ENCODE peak calls at places on chromosomes 4 and X, in eight cellular contexts. M is NCI-H748 treated with DMSO at 0.1 percent for 48 hours; T is heart right ventricle; W is RKO; O is progenitor cell of endocrine pancreas; I is left cardiac atrium; K is mucosa of gallbladder; B is activated T-helper 1 cell treated with anti-CD3 and anti-CD28 coated beads, Interleukin-12 subunit alpha, Interleukin-12 subunit beta, Interleukin-2, Interleukin-4 antibody, amounts not matched to agents 30 ng/mL and 10 ng/mL and 1 ng/mL, durations not matched to agents 14 hours and 24 hours and 36 hours. G is an unnamed sample.

GRCh38 chr4:18859468-18859867 is 837.9 kb upstream of the LCORL start:
- DNase-seq in M (no peak), T (no peak), W (no peak), O (no peak), I (no peak), K (no peak), B (no peak), G (no peak)

GRCh38 chr4:52096048-52096447 is 44.9 kb downstream of the SPATA18 start:
- DNase-seq in M (no peak), T (no peak), W (peak; percentile 59), O (no peak), I (no peak), K (no peak), B (no peak), G (no peak)

GRCh38 chr4:31234494-31234893 is 514.3 kb downstream of the PCDH7 start:
- DNase-seq in M (no peak), T (no peak), W (no peak), O (no peak), I (no peak), K (no peak), B (no peak), G (no peak)

GRCh38 chr4:64166365-64166764 is 242.9 kb downstream of the TECRL start:
- DNase-seq in M (no peak), T (no peak), W (no peak), O (no peak), I (no peak), K (no peak), B (no peak), G (no peak)

GRCh38 chr4:152534541-152535231 is 1.2 kb downstream of the FBXW7 start:
- DNase-seq in M (no peak), T (peak; percentile 38), W (peak; percentile 45), O (peak; percentile 21), I (peak; percentile 45), K (peak; percentile 33), B (peak; percentile 52), G (no peak)

GRCh38 chr4:2931765-2932560 is 31.2 kb downstream of the NOP14 start:
- DNase-seq in M (no peak), T (peak; percentile 69), W (no peak), O (no peak), I (peak; percentile 75), K (peak; percentile 52), B (no peak), G (no peak)

GRCh38 chrX:137742846-137743245 is 176.9 kb downstream of the ZIC3 start:
- DNase-seq in M (no peak), T (no peak), W (no peak), O (no peak), I (no peak), K (no peak), B (no peak), G (no peak)

GRCh38 chr4:90889171-90889570 is 762.0 kb downstream of the CCSER1 start:
- DNase-seq in M (no peak), T (no peak), W (no peak), O (no peak), I (no peak), K (no peak), B (no peak), G (no peak)

GRCh38 chr4:90028460-90028859 is 98.7 kb upstream of the CCSER1 start:
- DNase-seq in M (peak; percentile 17), T (no peak), W (no peak), O (no peak), I (no peak), K (no peak), B (no peak), G (no peak)

GRCh38 chr4:121789960-121790829 is 10.9 kb upstream of the EXOSC9 start:
- DNase-seq in M (no peak), T (no peak), W (peak; percentile 49), O (no peak), I (no peak), K (no peak), B (no peak), G (peak; percentile 62)

GRCh38 chrX:24513416-24513815 is 48.3 kb downstream of the PDK3 start:
- DNase-seq in M (no peak), T (no peak), W (no peak), O (no peak), I (no peak), K (no peak), B (peak; percentile 30), G (no peak)

GRCh38 chrX:48834383-48834709 is 1.1 kb downstream of the PCSK1N start:
- DNase-seq in M (peak; percentile 2), T (no peak), W (no peak), O (no peak), I (no peak), K (no peak), B (no peak), G (no peak)

GRCh38 chr4:78585633-78586032 is 34.1 kb downstream of the ANXA3 start:
- DNase-seq in M (no peak), T (no peak), W (peak; percentile 63), O (no peak), I (no peak), K (no peak), B (no peak), G (no peak)

GRCh38 chrX:39805825-39806224 is 291.9 kb downstream of the BCOR start:
- DNase-seq in M (no peak), T (no peak), W (no peak), O (no peak), I (no peak), K (no peak), B (no peak), G (no peak)

GRCh38 chrX:94107981-94108380 is 434.0 kb downstream of the FAM133A start:
- DNase-seq in M (no peak), T (no peak), W (peak; percentile 14), O (no peak), I (no peak), K (no peak), B (no peak), G (no peak)

GRCh38 chr4:100428051-100428450 is 89.8 kb downstream of the EMCN start:
- DNase-seq in M (no peak), T (no peak), W (peak; percentile 11), O (no peak), I (no peak), K (no peak), B (no peak), G (peak; percentile 76)

GRCh38 chr4:11397146-11397545 is 31.5 kb downstream of the HS3ST1 start:
- DNase-seq in M (no peak), T (no peak), W (no peak), O (no peak), I (no peak), K (no peak), B (no peak), G (no peak)

GRCh38 chr4:112951362-112951962 is 98.0 kb upstream of the ANK2 start:
- DNase-seq in M (peak; percentile 6), T (no peak), W (peak; percentile 37), O (no peak), I (no peak), K (no peak), B (no peak), G (peak; percentile 9)

GRCh38 chr4:93313207-93313606 is 515.3 kb upstream of the ATOH1 start:
- DNase-seq in M (no peak), T (no peak), W (no peak), O (no peak), I (no peak), K (no peak), B (no peak), G (peak; percentile 4)

GRCh38 chr4:152729466-152729865 is 49.7 kb upstream of the TMEM154 start:
- DNase-seq in M (no peak), T (no peak), W (peak; percentile 9), O (no peak), I (no peak), K (no peak), B (no peak), G (no peak)

GRCh38 chrX:147958316-147958715 is 22.8 kb upstream of the FMR1NB start:
- DNase-seq in M (no peak), T (no peak), W (no peak), O (no peak), I (no peak), K (no peak), B (no peak), G (peak; percentile 22)

GRCh38 chr4:154292589-154292988 is 199.0 kb downstream of the DCHS2 start:
- DNase-seq in M (no peak), T (no peak), W (no peak), O (no peak), I (no peak), K (no peak), B (no peak), G (no peak)

GRCh38 chrX:9682456-9682855 is 83.2 kb downstream of the GPR143 start:
- DNase-seq in M (no peak), T (no peak), W (no peak), O (no peak), I (no peak), K (no peak), B (no peak), G (no peak)

GRCh38 chrX:6226646-6227444 is 1.8 kb downstream of the NLGN4X start:
- DNase-seq in M (no peak), T (peak; percentile 13), W (no peak), O (peak; percentile 32), I (peak; percentile 21), K (no peak), B (no peak), G (no peak)

GRCh38 chr4:77209012-77209411 is 52.0 kb downstream of the CCNG2 start:
- DNase-seq in M (no peak), T (no peak), W (no peak), O (no peak), I (no peak), K (no peak), B (no peak), G (no peak)

GRCh38 chr4:180532691-180533090 is 1710.5 kb upstream of the TENM3 start:
- DNase-seq in M (no peak), T (no peak), W (no peak), O (no peak), I (no peak), K (no peak), B (no peak), G (no peak)

GRCh38 chrX:29090811-29091210 is 503.6 kb downstream of the IL1RAPL1 start:
- DNase-seq in M (no peak), T (no peak), W (peak; percentile 55), O (no peak), I (no peak), K (no peak), B (no peak), G (no peak)

GRCh38 chrX:69095260-69095659 is 70.0 kb downstream of the PJA1 start:
- DNase-seq in M (no peak), T (no peak), W (no peak), O (no peak), I (no peak), K (no peak), B (no peak), G (no peak)

GRCh38 chr4:98745372-98745771 is 87.0 kb upstream of the TSPAN5 start:
- DNase-seq in M (no peak), T (no peak), W (peak; percentile 27), O (no peak), I (no peak), K (no peak), B (no peak), G (no peak)

GRCh38 chrX:2677764-2678163 is 13.3 kb upstream of the CD99 start:
- DNase-seq in M (no peak), T (peak; percentile 74), W (peak; percentile 97), O (no peak), I (peak; percentile 80), K (peak; percentile 91), B (no peak), G (peak; percentile 84)

G was measured in RCC 7860.